ENCODE peak calls at places on chromosomes 1 and 21, in nine cellular contexts. One of them, this sample, is unnamed.

GRCh38 chr1:30051777-30052176 is 671.6 kb downstream of the MATN1 start:
- DNase-seq in ascending aorta: no peak
- DNase-seq in A549: no peak
- DNase-seq in brain microvascular endothelial cell: no peak
- DNase-seq in K562: no peak
- DNase-seq in stomach: no peak
- DNase-seq in substantia nigra: no peak
- DNase-seq in tibial nerve: no peak
- DNase-seq in HCT116: no peak
- DNase-seq in this sample: no peak

GRCh38 chr1:181335631-181336030 is 147.7 kb upstream of the CACNA1E start:
- DNase-seq in ascending aorta: no peak
- DNase-seq in A549: no peak
- DNase-seq in brain microvascular endothelial cell: no peak
- DNase-seq in K562: no peak
- DNase-seq in stomach: no peak
- DNase-seq in substantia nigra: peak
- DNase-seq in tibial nerve: no peak
- DNase-seq in HCT116: no peak
- DNase-seq in this sample: no peak

GRCh38 chr1:180845352-180845751 is 67.3 kb upstream of the KIAA1614 start:
- DNase-seq in ascending aorta: no peak
- DNase-seq in A549: no peak
- DNase-seq in brain microvascular endothelial cell: no peak
- DNase-seq in K562: no peak
- DNase-seq in stomach: no peak
- DNase-seq in substantia nigra: no peak
- DNase-seq in tibial nerve: no peak
- DNase-seq in HCT116: no peak
- DNase-seq in this sample: no peak

GRCh38 chr1:25568834-25569598 is 25.6 kb downstream of the LDLRAP1 start:
- DNase-seq in ascending aorta: no peak
- DNase-seq in A549: peak
- DNase-seq in brain microvascular endothelial cell: peak
- DNase-seq in K562: peak
- DNase-seq in stomach: no peak
- DNase-seq in substantia nigra: no peak
- DNase-seq in tibial nerve: peak
- DNase-seq in HCT116: peak
- DNase-seq in this sample: no peak

GRCh38 chr21:26007911-26008579 is 162.5 kb downstream of the APP start:
- DNase-seq in ascending aorta: no peak
- DNase-seq in A549: no peak
- DNase-seq in brain microvascular endothelial cell: no peak
- DNase-seq in K562: no peak
- DNase-seq in stomach: no peak
- DNase-seq in substantia nigra: no peak
- DNase-seq in tibial nerve: no peak
- DNase-seq in HCT116: no peak
- DNase-seq in this sample: no peak

GRCh38 chr1:51956528-51957509 is 33.7 kb downstream of the RAB3B start:
- DNase-seq in ascending aorta: no peak
- DNase-seq in A549: no peak
- DNase-seq in brain microvascular endothelial cell: no peak
- DNase-seq in K562: no peak
- DNase-seq in stomach: no peak
- DNase-seq in substantia nigra: no peak
- DNase-seq in tibial nerve: no peak
- DNase-seq in HCT116: peak
- DNase-seq in this sample: no peak

GRCh38 chr1:167333114-167333513 is 112.4 kb downstream of the POU2F1 start:
- DNase-seq in ascending aorta: no peak
- DNase-seq in A549: no peak
- DNase-seq in brain microvascular endothelial cell: no peak
- DNase-seq in K562: no peak
- DNase-seq in stomach: no peak
- DNase-seq in substantia nigra: no peak
- DNase-seq in tibial nerve: no peak
- DNase-seq in HCT116: no peak
- DNase-seq in this sample: no peak

GRCh38 chr1:113929750-113930498 is 800 bp downstream of the HIPK1 start:
- DNase-seq in ascending aorta: no peak
- DNase-seq in A549: no peak
- DNase-seq in brain microvascular endothelial cell: peak
- DNase-seq in K562: no peak
- DNase-seq in stomach: peak
- DNase-seq in substantia nigra: peak
- DNase-seq in tibial nerve: no peak
- DNase-seq in HCT116: no peak
- DNase-seq in this sample: peak

GRCh38 chr1:65687435-65688214 is 105.1 kb upstream of the PDE4B start:
- DNase-seq in ascending aorta: no peak
- DNase-seq in A549: peak
- DNase-seq in brain microvascular endothelial cell: peak
- DNase-seq in K562: peak
- DNase-seq in stomach: peak
- DNase-seq in substantia nigra: peak
- DNase-seq in tibial nerve: peak
- DNase-seq in HCT116: peak
- DNase-seq in this sample: peak

GRCh38 chr1:8660455-8660854 is 157.0 kb downstream of the RERE start:
- DNase-seq in ascending aorta: no peak
- DNase-seq in A549: no peak
- DNase-seq in brain microvascular endothelial cell: peak
- DNase-seq in K562: no peak
- DNase-seq in stomach: no peak
- DNase-seq in substantia nigra: peak
- DNase-seq in tibial nerve: peak
- DNase-seq in HCT116: no peak
- DNase-seq in this sample: no peak
- H3K27ac ChIP-seq in ascending aorta: peak
- H3K27ac ChIP-seq in A549: peak
- H3K27ac ChIP-seq in brain microvascular endothelial cell: peak
- H3K27ac ChIP-seq in K562: no peak
- H3K27ac ChIP-seq in stomach: peak
- H3K27ac ChIP-seq in substantia nigra: peak
- H3K27ac ChIP-seq in tibial nerve: no peak
- H3K27ac ChIP-seq in HCT116: no peak
- H3K27ac ChIP-seq in this sample: peak

GRCh38 chr1:19432943-19433609 is 52.3 kb downstream of the CAPZB start:
- DNase-seq in ascending aorta: no peak
- DNase-seq in A549: no peak
- DNase-seq in brain microvascular endothelial cell: no peak
- DNase-seq in K562: no peak
- DNase-seq in stomach: no peak
- DNase-seq in substantia nigra: no peak
- DNase-seq in tibial nerve: no peak
- DNase-seq in HCT116: no peak
- DNase-seq in this sample: no peak
- H3K27ac ChIP-seq in ascending aorta: peak
- H3K27ac ChIP-seq in A549: no peak
- H3K27ac ChIP-seq in brain microvascular endothelial cell: no peak
- H3K27ac ChIP-seq in K562: no peak
- H3K27ac ChIP-seq in stomach: peak
- H3K27ac ChIP-seq in substantia nigra: no peak
- H3K27ac ChIP-seq in tibial nerve: peak
- H3K27ac ChIP-seq in HCT116: no peak
- H3K27ac ChIP-seq in this sample: no peak

GRCh38 chr1:199394856-199395255 is 632.7 kb upstream of the NR5A2 start:
- DNase-seq in ascending aorta: no peak
- DNase-seq in A549: no peak
- DNase-seq in brain microvascular endothelial cell: no peak
- DNase-seq in K562: no peak
- DNase-seq in stomach: no peak
- DNase-seq in substantia nigra: no peak
- DNase-seq in tibial nerve: no peak
- DNase-seq in HCT116: no peak
- DNase-seq in this sample: no peak
- H3K27ac ChIP-seq in ascending aorta: no peak
- H3K27ac ChIP-seq in A549: no peak
- H3K27ac ChIP-seq in brain microvascular endothelial cell: no peak
- H3K27ac ChIP-seq in K562: no peak
- H3K27ac ChIP-seq in stomach: no peak
- H3K27ac ChIP-seq in substantia nigra: no peak
- H3K27ac ChIP-seq in tibial nerve: no peak
- H3K27ac ChIP-seq in HCT116: no peak
- H3K27ac ChIP-seq in this sample: no peak

GRCh38 chr1:23401313-23401712 is 23.2 kb downstream of the TCEA3 start:
- DNase-seq in ascending aorta: no peak
- DNase-seq in A549: no peak
- DNase-seq in brain microvascular endothelial cell: no peak
- DNase-seq in K562: no peak
- DNase-seq in stomach: no peak
- DNase-seq in substantia nigra: no peak
- DNase-seq in tibial nerve: no peak
- DNase-seq in HCT116: no peak
- DNase-seq in this sample: no peak

GRCh38 chr1:23403038-23403336 is 21.6 kb downstream of the TCEA3 start:
- DNase-seq in ascending aorta: no peak
- DNase-seq in A549: peak
- DNase-seq in brain microvascular endothelial cell: peak
- DNase-seq in K562: peak
- DNase-seq in stomach: peak
- DNase-seq in substantia nigra: no peak
- DNase-seq in tibial nerve: peak
- DNase-seq in HCT116: peak
- DNase-seq in this sample: no peak

GRCh38 chr1:23403735-23404486 is 20.6 kb downstream of the TCEA3 start:
- DNase-seq in ascending aorta: peak
- DNase-seq in A549: peak
- DNase-seq in brain microvascular endothelial cell: peak
- DNase-seq in K562: peak
- DNase-seq in stomach: peak
- DNase-seq in substantia nigra: peak
- DNase-seq in tibial nerve: peak
- DNase-seq in HCT116: peak
- DNase-seq in this sample: peak

GRCh38 chr1:23403355-23403734 is 21.2 kb downstream of the TCEA3 start:
- DNase-seq in ascending aorta: no peak
- DNase-seq in A549: no peak
- DNase-seq in brain microvascular endothelial cell: no peak
- DNase-seq in K562: no peak
- DNase-seq in stomach: no peak
- DNase-seq in substantia nigra: no peak
- DNase-seq in tibial nerve: no peak
- DNase-seq in HCT116: no peak
- DNase-seq in this sample: no peak

DNA sequence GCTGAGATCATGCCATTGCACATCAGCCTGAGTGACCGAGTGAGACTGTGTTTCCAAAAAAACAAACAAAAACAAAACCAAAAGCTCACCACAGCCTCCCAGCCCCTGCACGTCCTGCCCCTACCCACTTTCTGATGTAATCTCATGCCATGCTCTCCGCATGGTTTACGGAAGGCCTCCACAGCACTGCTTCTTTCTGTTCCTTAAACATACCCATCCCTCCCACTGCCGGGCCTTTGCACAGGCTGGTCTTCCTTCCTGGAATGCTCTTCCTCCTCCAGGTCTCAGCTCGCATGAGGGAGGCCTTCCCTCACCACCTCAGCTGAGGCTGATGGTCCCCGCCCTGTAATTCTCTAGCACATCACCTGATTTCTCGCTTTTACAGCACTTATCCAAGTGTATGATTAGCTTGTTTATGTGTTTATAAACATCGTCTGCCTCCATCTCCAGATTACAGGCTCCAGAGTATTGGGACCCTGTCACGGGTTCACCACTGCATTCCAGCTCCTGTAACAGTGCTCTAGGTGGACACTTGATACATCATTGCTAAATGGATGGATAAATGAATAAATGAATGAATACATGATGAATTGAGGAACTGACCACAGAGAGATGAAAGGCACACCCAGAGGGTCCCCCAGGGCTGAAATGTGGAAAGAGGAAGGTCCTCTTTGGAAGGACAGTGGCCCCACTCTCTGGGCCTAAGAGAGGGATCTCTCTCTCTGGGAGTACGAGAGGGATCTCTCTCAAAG is 22.1 kb downstream of the TCEA3 start:
- DNase-seq in ascending aorta: no peak
- DNase-seq in A549: no peak
- DNase-seq in brain microvascular endothelial cell: no peak
- DNase-seq in K562: no peak
- DNase-seq in stomach: no peak
- DNase-seq in substantia nigra: no peak
- DNase-seq in tibial nerve: no peak
- DNase-seq in HCT116: no peak
- DNase-seq in this sample: no peak
- H3K27ac ChIP-seq in ascending aorta: peak
- H3K27ac ChIP-seq in A549: peak
- H3K27ac ChIP-seq in brain microvascular endothelial cell: peak
- H3K27ac ChIP-seq in K562: no peak
- H3K27ac ChIP-seq in stomach: peak
- H3K27ac ChIP-seq in substantia nigra: no peak
- H3K27ac ChIP-seq in tibial nerve: no peak
- H3K27ac ChIP-seq in HCT116: peak
- H3K27ac ChIP-seq in this sample: no peak

GRCh38 chr1:85326851-85327250 is 50.4 kb upstream of the BCL10 start:
- DNase-seq in ascending aorta: no peak
- DNase-seq in A549: no peak
- DNase-seq in brain microvascular endothelial cell: no peak
- DNase-seq in K562: no peak
- DNase-seq in stomach: no peak
- DNase-seq in substantia nigra: no peak
- DNase-seq in tibial nerve: no peak
- DNase-seq in HCT116: no peak
- DNase-seq in this sample: no peak

GRCh38 chr1:85327759-85328158 is 51.3 kb upstream of the BCL10 start:
- DNase-seq in ascending aorta: no peak
- DNase-seq in A549: no peak
- DNase-seq in brain microvascular endothelial cell: no peak
- DNase-seq in K562: no peak
- DNase-seq in stomach: no peak
- DNase-seq in substantia nigra: no peak
- DNase-seq in tibial nerve: no peak
- DNase-seq in HCT116: no peak
- DNase-seq in this sample: no peak

GRCh38 chr1:85330206-85330605 is 53.8 kb upstream of the BCL10 start:
- DNase-seq in ascending aorta: no peak
- DNase-seq in A549: peak
- DNase-seq in brain microvascular endothelial cell: peak
- DNase-seq in K562: no peak
- DNase-seq in stomach: no peak
- DNase-seq in substantia nigra: no peak
- DNase-seq in tibial nerve: no peak
- DNase-seq in HCT116: peak
- DNase-seq in this sample: no peak

GRCh38 chr1:85330711-85331290 is 54.4 kb upstream of the BCL10 start:
- DNase-seq in ascending aorta: no peak
- DNase-seq in A549: no peak
- DNase-seq in brain microvascular endothelial cell: peak
- DNase-seq in K562: no peak
- DNase-seq in stomach: no peak
- DNase-seq in substantia nigra: no peak
- DNase-seq in tibial nerve: no peak
- DNase-seq in HCT116: no peak
- DNase-seq in this sample: no peak

GRCh38 chr1:85328713-85329376 is 52.4 kb upstream of the BCL10 start:
- DNase-seq in ascending aorta: no peak
- DNase-seq in A549: peak
- DNase-seq in brain microvascular endothelial cell: peak
- DNase-seq in K562: no peak
- DNase-seq in stomach: no peak
- DNase-seq in substantia nigra: no peak
- DNase-seq in tibial nerve: no peak
- DNase-seq in HCT116: peak
- DNase-seq in this sample: no peak
- H3K27ac ChIP-seq in ascending aorta: peak
- H3K27ac ChIP-seq in A549: peak
- H3K27ac ChIP-seq in brain microvascular endothelial cell: peak
- H3K27ac ChIP-seq in K562: no peak
- H3K27ac ChIP-seq in stomach: peak
- H3K27ac ChIP-seq in substantia nigra: no peak
- H3K27ac ChIP-seq in tibial nerve: no peak
- H3K27ac ChIP-seq in HCT116: peak
- H3K27ac ChIP-seq in this sample: no peak